ENCODE peak calls at places on chromosomes 4 and X, in four cellular contexts. F, G, S and E are unnamed samples.

GRCh38 chr4:6953751-6954380 is 44.2 kb downstream of the TBC1D14 start:
- DNase-seq in S (no peak), F (no peak), G (no peak), E (no peak)

GRCh38 chr4:13483142-13484044 is 747 bp downstream of the RAB28 start:
- DNase-seq in G (peak; percentile 31), F (peak; percentile 26), S (no peak), E (no peak)

GRCh38 chr4:141306331-141306730 is 85.6 kb downstream of the ZNF330 start:
- DNase-seq in F (no peak), G (no peak), S (no peak), E (no peak)

GRCh38 chr4:82823062-82823461 is 24.5 kb upstream of the SCD5 start:
- DNase-seq in F (no peak), G (no peak), S (no peak), E (no peak)

GRCh38 chr4:6768539-6768905 is 14.0 kb upstream of the KIAA0232 start:
- DNase-seq in F (no peak), S (no peak), G (no peak), E (no peak)

GRCh38 chrX:23908219-23909003 is 605 bp downstream of the CXorf58 start:
- DNase-seq in F (no peak), G (peak; percentile 17), S (no peak), E (no peak)

GRCh38 chrX:9278475-9279270 is 186.2 kb upstream of the TBL1X start:
- DNase-seq in S (no peak), G (no peak), F (no peak), E (no peak)

GRCh38 chr4:14111730-14112171 is 484.2 kb upstream of the BOD1L1 start:
- DNase-seq in S (no peak), F (no peak), G (no peak), E (no peak)

GRCh38 chrX:45849261-45849660 is 648.6 kb upstream of the DIPK2B start:
- DNase-seq in G (peak; percentile 23), S (no peak), F (no peak), E (no peak)

GRCh38 chr4:157514711-157515110 is 294.2 kb downstream of the GRIA2 start:
- DNase-seq in G (no peak), F (no peak), S (no peak), E (no peak)

GRCh38 chr4:11626046-11626445 is 197.4 kb upstream of the HS3ST1 start:
- DNase-seq in S (no peak), G (no peak), F (no peak), E (no peak)

GRCh38 chr4:128468485-128468989 is 180.9 kb upstream of the PGRMC2 start:
- DNase-seq in F (peak; percentile 3), G (no peak), S (no peak), E (peak; percentile 65)